ENCODE peak calls at places on chromosome 10, in ten cellular contexts. H is breast epithelium, Q is IMR-90, Y is cardiac muscle cell, Z is HCT116, W is suprapubic skin, F is mesenchymal stem cell, N is uterus, D is pancreas, O is heart left ventricle. A is an unnamed sample.

GRCh38 chr10:52346394-52347326 is 32.6 kb downstream of the DKK1 start:
- DNase-seq in H (no peak), Q (no peak), Y (no peak), Z (no peak), W (no peak), F (no peak), N (no peak), D (no peak), O (no peak), A (peak; percentile 28)

GRCh38 chr10:64036306-64036930 is 515.2 kb downstream of the REEP3 start:
- DNase-seq in H (no peak), Q (no peak), Y (no peak), Z (no peak), W (no peak), F (no peak), N (no peak), D (no peak), O (no peak), A (no peak)

GRCh38 chr10:60293797-60294196 is 95.9 kb downstream of the ANK3 start:
- DNase-seq in H (no peak), Q (peak; percentile 44), Y (no peak), Z (no peak), W (no peak), F (no peak), N (no peak), D (no peak), O (no peak), A (no peak)

GRCh38 chr10:11035318-11035920 is 17.7 kb downstream of the CELF2 start:
- DNase-seq in H (peak; percentile 56), Q (peak; percentile 79), Y (no peak), Z (no peak), W (peak; percentile 82), F (peak; percentile 77), N (peak; percentile 72), D (no peak), O (peak; percentile 80), A (peak; percentile 62)

GRCh38 chr10:46557319-46558140 is 1.1 kb upstream of the GPRIN2 start:
- DNase-seq in H (peak; percentile 20), Q (no peak), Y (no peak), Z (no peak), W (peak; percentile 74), F (no peak), N (peak; percentile 17), D (peak; percentile 72), O (peak; percentile 25), A (peak; percentile 82)

GRCh38 chr10:121598261-121599249 is at the start of gene FGFR2:
- DNase-seq in H (peak; percentile 81), Q (no peak), Y (peak; percentile 96), Z (peak; percentile 56), W (peak; percentile 81), F (peak; percentile 70), N (peak; percentile 81), D (peak; percentile 93), O (peak; percentile 69), A (peak; percentile 77)

GRCh38 chr10:62862447-62862846 is 46.3 kb upstream of the EGR2 start:
- DNase-seq in H (no peak), Q (no peak), Y (no peak), Z (no peak), W (no peak), F (no peak), N (no peak), D (no peak), O (no peak), A (no peak)

GRCh38 chr10:81426722-81427121 is 448.3 kb upstream of the NRG3 start:
- DNase-seq in H (no peak), Q (no peak), Y (no peak), Z (no peak), W (no peak), F (no peak), N (no peak), D (no peak), O (no peak), A (no peak)

GRCh38 chr10:99926925-99927718 is 82.6 kb downstream of the DNMBP start:
- DNase-seq in H (no peak), Q (peak; percentile 66), Y (peak; percentile 19), Z (no peak), W (no peak), F (peak; percentile 73), N (peak; percentile 51), D (no peak), O (peak; percentile 63), A (peak; percentile 70)

GRCh38 chr10:101485681-101486554 is 102.1 kb downstream of the POLL start:
- DNase-seq in H (no peak), Q (no peak), Y (no peak), Z (no peak), W (no peak), F (no peak), N (peak; percentile 33), D (no peak), O (no peak), A (no peak)
- H3K4me3 ChIP-seq in H (no peak overlapping the region), Q (no peak overlapping the region), Y (no peak overlapping the region), Z (no peak overlapping the region), W (no peak overlapping the region), F (no peak overlapping the region), N (no peak overlapping the region), D (no peak overlapping the region), O (no peak overlapping the region), A (no peak overlapping the region)

GRCh38 chr10:21174670-21175495 is 277.8 kb upstream of the NEBL start:
- DNase-seq in H (no peak), Q (no peak), Y (no peak), Z (peak; percentile 48), W (no peak), F (peak; percentile 17), N (no peak), D (no peak), O (no peak), A (no peak)
- H3K27me3 ChIP-seq in H (no peaks in the 10 kb centered on the region), Q (peaks cover 27% of the 10 kb centered on the region), Y (peaks cover 19% of the 10 kb centered on the region), Z (no peaks in the 10 kb centered on the region), W (peaks cover 14% of the 10 kb centered on the region), F (peaks cover 26% of the 10 kb centered on the region), N (no peaks in the 10 kb centered on the region), D (no peaks in the 10 kb centered on the region), O (no peaks in the 10 kb centered on the region), A (no peaks in the 10 kb centered on the region)

DNA sequence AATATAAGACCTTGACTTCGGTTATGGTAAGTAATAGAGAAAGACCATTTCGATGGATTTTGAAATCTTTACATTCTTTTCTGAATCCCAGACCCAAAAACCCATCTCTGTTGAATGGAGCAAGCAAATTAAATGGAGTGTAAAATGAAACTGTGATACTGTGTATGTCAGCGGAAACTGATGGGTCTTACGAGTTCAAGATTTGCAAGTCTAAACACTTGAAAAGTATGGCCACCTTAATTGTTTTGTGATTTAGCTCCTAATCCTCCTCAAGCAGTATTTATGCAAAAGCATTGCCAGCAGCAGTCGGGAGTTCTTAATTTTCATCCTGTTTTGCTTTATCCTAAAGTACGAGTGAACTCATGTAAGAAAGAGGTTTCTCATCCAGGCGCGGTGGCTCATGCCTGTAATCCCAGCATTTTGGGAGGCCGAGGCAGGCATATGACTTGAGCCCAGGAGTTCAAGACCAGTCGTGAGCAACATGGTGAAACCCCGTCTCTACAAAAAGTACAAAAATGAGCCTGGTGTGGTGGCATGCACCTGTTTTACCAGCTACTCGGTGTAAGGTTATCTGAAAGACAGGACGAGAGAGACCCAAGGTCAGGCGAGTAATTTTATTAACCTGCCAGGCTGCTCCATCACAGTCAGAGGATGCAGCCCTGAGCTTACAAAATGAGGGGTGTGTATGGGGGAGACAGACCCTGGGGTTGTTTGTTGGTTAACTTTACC is 5.8 kb upstream of the DHTKD1 start:
- DNase-seq in H (no peak), Q (no peak), Y (no peak), Z (no peak), W (no peak), F (no peak), N (no peak), D (peak; percentile 13), O (no peak), A (no peak)
- H3K27ac ChIP-seq in H (no peak overlapping the region), Q (no peak overlapping the region), Y (no peak overlapping the region), Z (no peak overlapping the region), W (no peak overlapping the region), F (no peak overlapping the region), N (no peak overlapping the region), D (no peak overlapping the region), O (no peak overlapping the region), A (no peak overlapping the region)

GRCh38 chr10:69413221-69413865 is 3.4 kb downstream of the TACR2 start:
- DNase-seq in H (peak; percentile 53), Q (peak; percentile 70), Y (peak; percentile 79), Z (peak; percentile 34), W (no peak), F (peak; percentile 81), N (peak; percentile 88), D (no peak), O (peak; percentile 72), A (no peak)
- H3K4me3 ChIP-seq in H (no peak overlapping the region), Q (no peak overlapping the region), Y (no peak overlapping the region), Z (no peak overlapping the region), W (no peak overlapping the region), F (no peak overlapping the region), N (no peak overlapping the region), D (no peak overlapping the region), O (no peak overlapping the region), A (no peak overlapping the region)

A was measured in RWPE2.